ENCODE peak calls at places on chromosomes 3 and 15, in nine cellular contexts. V is tibial nerve, Z is mammary epithelial cell, A is cardiac muscle cell, I is pancreas, R is PC-9, L is tibial artery, J is body of pancreas, F is brain microvascular endothelial cell. K is an unnamed sample.

GRCh38 chr15:98164573-98164972 is 204.1 kb downstream of the ARRDC4 start:
- DNase-seq in V (no peak), Z (peak; percentile 39), A (no peak), I (no peak), R (no peak), L (no peak), J (no peak), F (no peak), K (no peak)

GRCh38 chr15:98954411-98954810 is 53.2 kb downstream of the PGPEP1L start:
- DNase-seq in V (peak; percentile 64), Z (no peak), A (peak; percentile 51), I (peak; percentile 66), R (no peak), L (peak; percentile 90), J (peak; percentile 38), F (peak; percentile 57), K (no peak)

GRCh38 chr15:20356444-20357138 is 185.0 kb downstream of the GOLGA6L6 start:
- DNase-seq in V (peak; percentile 43), Z (no peak), A (no peak), I (peak; percentile 77), R (peak; percentile 56), L (peak; percentile 30), J (no peak), F (no peak), K (no peak)

GRCh38 chr3:30011237-30011803 is 595.1 kb upstream of the TGFBR2 start:
- DNase-seq in V (no peak), Z (no peak), A (no peak), I (no peak), R (no peak), L (no peak), J (no peak), F (no peak), K (no peak)

GRCh38 chr3:55343486-55344357 is 143.4 kb downstream of the WNT5A start:
- DNase-seq in V (no peak), Z (no peak), A (no peak), I (no peak), R (no peak), L (no peak), J (no peak), F (peak; percentile 25), K (no peak)

GRCh38 chr15:70916531-70916930 is 23.9 kb downstream of the LRRC49 start:
- DNase-seq in V (no peak), Z (no peak), A (no peak), I (no peak), R (no peak), L (no peak), J (no peak), F (no peak), K (no peak)

GRCh38 chr3:160948273-160948672 is 156.9 kb downstream of the B3GALNT1 start:
- DNase-seq in V (no peak), Z (no peak), A (no peak), I (no peak), R (no peak), L (no peak), J (no peak), F (no peak), K (no peak)

GRCh38 chr3:197019021-197019420 is 10.6 kb downstream of the MELTF start:
- DNase-seq in V (no peak), Z (peak; percentile 56), A (no peak), I (no peak), R (no peak), L (no peak), J (peak; percentile 22), F (no peak), K (no peak)

GRCh38 chr15:79900087-79900486 is 3.3 kb upstream of the MTHFS start:
- DNase-seq in V (no peak), Z (no peak), A (no peak), I (no peak), R (no peak), L (no peak), J (no peak), F (no peak), K (no peak)

GRCh38 chr3:194030372-194030771 is 105.6 kb upstream of the HES1 start:
- DNase-seq in V (no peak), Z (peak; percentile 17), A (no peak), I (peak; percentile 78), R (peak; percentile 88), L (no peak), J (peak; percentile 86), F (no peak), K (peak; percentile 27)

GRCh38 chr3:187808466-187809291 is 63.4 kb upstream of the BCL6 start:
- DNase-seq in V (no peak), Z (peak; percentile 79), A (no peak), I (peak; percentile 13), R (peak; percentile 100), L (no peak), J (no peak), F (no peak), K (peak; percentile 88)

GRCh38 chr3:18633002-18633401 is 207.9 kb upstream of the SATB1 start:
- DNase-seq in V (no peak), Z (no peak), A (no peak), I (no peak), R (no peak), L (no peak), J (no peak), F (no peak), K (no peak)

GRCh38 chr15:80609512-80609946 is 85.6 kb upstream of the ABHD17C start:
- DNase-seq in V (no peak), Z (no peak), A (peak; percentile 69), I (no peak), R (peak; percentile 60), L (no peak), J (no peak), F (no peak), K (no peak)

GRCh38 chr15:60605879-60606304 is 127.0 kb upstream of the ICE2 start:
- DNase-seq in V (no peak), Z (no peak), A (peak; percentile 82), I (no peak), R (no peak), L (no peak), J (peak; percentile 31), F (peak; percentile 75), K (no peak)

GRCh38 chr3:131174752-131175151 is 148.1 kb downstream of the NEK11 start:
- DNase-seq in V (no peak), Z (peak; percentile 30), A (peak; percentile 32), I (no peak), R (peak; percentile 35), L (no peak), J (no peak), F (peak; percentile 17), K (peak; percentile 18)

GRCh38 chr3:48400824-48401433 is 28.9 kb downstream of the FBXW12 start:
- DNase-seq in V (no peak), Z (peak; percentile 62), A (peak; percentile 67), I (peak; percentile 71), R (peak; percentile 61), L (no peak), J (peak; percentile 80), F (peak; percentile 22), K (peak; percentile 12)

GRCh38 chr3:137121704-137122314 is 164.0 kb downstream of the IL20RB start:
- DNase-seq in V (peak; percentile 8), Z (peak; percentile 26), A (peak; percentile 60), I (peak; percentile 11), R (no peak), L (no peak), J (peak; percentile 19), F (peak; percentile 37), K (peak; percentile 20)

GRCh38 chr3:5442786-5443138 is 255.3 kb downstream of the EDEM1 start:
- DNase-seq in V (no peak), Z (no peak), A (no peak), I (no peak), R (no peak), L (no peak), J (no peak), F (no peak), K (no peak)

GRCh38 chr15:35182841-35183479 is 97.9 kb upstream of the NANOGP8 start:
- DNase-seq in V (no peak), Z (no peak), A (no peak), I (no peak), R (no peak), L (no peak), J (no peak), F (no peak), K (no peak)
- H3K27ac ChIP-seq in V (no peak overlapping the region), Z (no peak overlapping the region), A (no peak overlapping the region), I (no peak overlapping the region), R (no peak overlapping the region), L (no peak overlapping the region), J (no peak overlapping the region), F (no peak overlapping the region), K (no peak overlapping the region)

DNA sequence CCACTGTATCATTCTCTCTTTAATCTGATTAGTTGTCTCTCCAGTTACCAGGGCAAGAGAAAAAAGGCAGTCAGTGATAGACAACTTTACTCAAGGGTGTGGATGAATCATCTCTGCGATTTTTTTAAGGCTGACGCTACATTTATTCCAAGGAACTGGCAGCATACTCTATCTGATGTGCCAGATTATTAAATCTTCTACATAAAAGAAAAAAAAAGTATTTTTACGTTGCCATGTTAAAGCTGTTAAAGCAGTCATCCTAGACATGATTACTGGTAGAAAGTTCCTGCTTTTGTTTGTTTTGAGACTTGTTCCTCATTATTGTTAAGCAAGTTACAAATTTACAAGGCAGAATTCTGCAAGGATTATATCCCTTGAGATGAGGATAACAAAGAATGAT is 121.8 kb downstream of the CBLB start:
- DNase-seq in V (peak; percentile 35), Z (peak; percentile 41), A (peak; percentile 72), I (no peak), R (peak; percentile 19), L (no peak), J (no peak), F (peak; percentile 62), K (no peak)
- H3K27ac ChIP-seq in V (peak overlapping the region; percentile 74), Z (no peak overlapping the region), A (no peak overlapping the region), I (no peak overlapping the region), R (no peak overlapping the region), L (peak overlapping the region; percentile 47), J (no peak overlapping the region), F (no peak overlapping the region), K (no peak overlapping the region)

GRCh38 chr3:39965997-39966396 is 156.6 kb downstream of the MYRIP start:
- DNase-seq in V (no peak), Z (no peak), A (peak; percentile 6), I (no peak), R (no peak), L (no peak), J (no peak), F (no peak), K (no peak)

GRCh38 chr3:39965461-39965860 is 156.1 kb downstream of the MYRIP start:
- DNase-seq in V (no peak), Z (no peak), A (no peak), I (no peak), R (no peak), L (no peak), J (no peak), F (no peak), K (no peak)

GRCh38 chr3:39961404-39961693 is 151.9 kb downstream of the MYRIP start:
- DNase-seq in V (no peak), Z (no peak), A (peak; percentile 41), I (no peak), R (no peak), L (no peak), J (no peak), F (no peak), K (no peak)

GRCh38 chr3:39960515-39961403 is 151.3 kb downstream of the MYRIP start:
- DNase-seq in V (peak; percentile 20), Z (no peak), A (peak; percentile 67), I (no peak), R (no peak), L (peak; percentile 27), J (no peak), F (no peak), K (no peak)

GRCh38 chr3:39962566-39962965 is 153.2 kb downstream of the MYRIP start:
- DNase-seq in V (peak; percentile 32), Z (no peak), A (peak; percentile 62), I (no peak), R (no peak), L (no peak), J (peak; percentile 12), F (no peak), K (no peak)
- H3K27ac ChIP-seq in V (no peak overlapping the region), Z (no peak overlapping the region), A (no peak overlapping the region), I (no peak overlapping the region), R (no peak overlapping the region), L (peak overlapping the region; percentile 83), J (no peak overlapping the region), F (no peak overlapping the region), K (no peak overlapping the region)

GRCh38 chr15:66779331-66780009 is 77.4 kb downstream of the SMAD6 start:
- DNase-seq in V (no peak), Z (no peak), A (no peak), I (no peak), R (no peak), L (no peak), J (no peak), F (no peak), K (no peak)
- H3K27ac ChIP-seq in V (no peak overlapping the region), Z (no peak overlapping the region), A (peak overlapping the region; percentile 74), I (peak overlapping the region; percentile 5), R (no peak overlapping the region), L (peak overlapping the region; percentile 33), J (peak overlapping the region; percentile 47), F (peak overlapping the region; percentile 20), K (no peak overlapping the region)